ENCODE peak calls at places on chromosomes 2 and 18, in eight cellular contexts. One of them, this sample, is unnamed. For H3K27me3, the result is how much of the 10 kb centered on the place peaks cover.

GRCh38 chr18:68734311-68734710 is 19.4 kb upstream of the TMX3 start:
- DNase-seq in aorta: no peak
- DNase-seq in brain microvascular endothelial cell: peak
- DNase-seq in adrenal gland: no peak
- DNase-seq in CD8-positive, alpha-beta T cell: no peak
- DNase-seq in HL-60: no peak
- DNase-seq in colonic mucosa: no peak
- DNase-seq in CD4-positive, CD25-positive, alpha-beta regulatory T cell: no peak
- DNase-seq in this sample: no peak

GRCh38 chr2:176638167-176639015 is 369.1 kb downstream of the MTX2 start:
- DNase-seq in aorta: peak
- DNase-seq in brain microvascular endothelial cell: peak
- DNase-seq in adrenal gland: peak
- DNase-seq in CD8-positive, alpha-beta T cell: peak
- DNase-seq in HL-60: no peak
- DNase-seq in colonic mucosa: peak
- DNase-seq in CD4-positive, CD25-positive, alpha-beta regulatory T cell: peak
- DNase-seq in this sample: peak

GRCh38 chr2:33421820-33422219 is 54.6 kb upstream of the RASGRP3 start:
- DNase-seq in aorta: no peak
- DNase-seq in brain microvascular endothelial cell: no peak
- DNase-seq in adrenal gland: no peak
- DNase-seq in CD8-positive, alpha-beta T cell: no peak
- DNase-seq in HL-60: no peak
- DNase-seq in colonic mucosa: no peak
- DNase-seq in CD4-positive, CD25-positive, alpha-beta regulatory T cell: no peak
- DNase-seq in this sample: no peak

GRCh38 chr2:146677280-146677679 is 1167.5 kb upstream of the ACVR2A start:
- DNase-seq in aorta: no peak
- DNase-seq in brain microvascular endothelial cell: no peak
- DNase-seq in adrenal gland: no peak
- DNase-seq in CD8-positive, alpha-beta T cell: no peak
- DNase-seq in HL-60: no peak
- DNase-seq in colonic mucosa: no peak
- DNase-seq in CD4-positive, CD25-positive, alpha-beta regulatory T cell: no peak
- DNase-seq in this sample: no peak

GRCh38 chr2:134576478-134576877 is 142.3 kb downstream of the TMEM163 start:
- DNase-seq in aorta: no peak
- DNase-seq in brain microvascular endothelial cell: no peak
- DNase-seq in adrenal gland: no peak
- DNase-seq in CD8-positive, alpha-beta T cell: no peak
- DNase-seq in HL-60: no peak
- DNase-seq in colonic mucosa: no peak
- DNase-seq in CD4-positive, CD25-positive, alpha-beta regulatory T cell: no peak
- DNase-seq in this sample: no peak

GRCh38 chr2:144524190-144524957 is 4.5 kb upstream of the ZEB2 start:
- DNase-seq in aorta: peak
- DNase-seq in brain microvascular endothelial cell: no peak
- DNase-seq in adrenal gland: peak
- DNase-seq in CD8-positive, alpha-beta T cell: no peak
- DNase-seq in HL-60: no peak
- DNase-seq in colonic mucosa: no peak
- DNase-seq in CD4-positive, CD25-positive, alpha-beta regulatory T cell: no peak
- DNase-seq in this sample: no peak

GRCh38 chr18:48095726-48096125 is 165.3 kb upstream of the SMAD2 start:
- DNase-seq in aorta: no peak
- DNase-seq in brain microvascular endothelial cell: no peak
- DNase-seq in adrenal gland: no peak
- DNase-seq in CD8-positive, alpha-beta T cell: no peak
- DNase-seq in HL-60: no peak
- DNase-seq in colonic mucosa: no peak
- DNase-seq in CD4-positive, CD25-positive, alpha-beta regulatory T cell: no peak
- DNase-seq in this sample: no peak

GRCh38 chr18:28794459-28795245 is 617.7 kb upstream of the CDH2 start:
- DNase-seq in aorta: no peak
- DNase-seq in brain microvascular endothelial cell: no peak
- DNase-seq in adrenal gland: no peak
- DNase-seq in CD8-positive, alpha-beta T cell: no peak
- DNase-seq in HL-60: no peak
- DNase-seq in colonic mucosa: no peak
- DNase-seq in CD4-positive, CD25-positive, alpha-beta regulatory T cell: no peak
- DNase-seq in this sample: no peak

GRCh38 chr2:13193900-13194299 is 477.2 kb downstream of the TRIB2 start:
- DNase-seq in aorta: no peak
- DNase-seq in brain microvascular endothelial cell: peak
- DNase-seq in adrenal gland: no peak
- DNase-seq in CD8-positive, alpha-beta T cell: no peak
- DNase-seq in HL-60: no peak
- DNase-seq in colonic mucosa: no peak
- DNase-seq in CD4-positive, CD25-positive, alpha-beta regulatory T cell: no peak
- DNase-seq in this sample: peak

GRCh38 chr2:46257476-46257875 is 39.7 kb upstream of the EPAS1 start:
- DNase-seq in aorta: no peak
- DNase-seq in brain microvascular endothelial cell: peak
- DNase-seq in adrenal gland: no peak
- DNase-seq in CD8-positive, alpha-beta T cell: no peak
- DNase-seq in HL-60: no peak
- DNase-seq in colonic mucosa: no peak
- DNase-seq in CD4-positive, CD25-positive, alpha-beta regulatory T cell: no peak
- DNase-seq in this sample: no peak

GRCh38 chr2:240045098-240045497 is 8.2 kb downstream of the OR6B3 start:
- DNase-seq in aorta: no peak
- DNase-seq in brain microvascular endothelial cell: no peak
- DNase-seq in adrenal gland: no peak
- DNase-seq in CD8-positive, alpha-beta T cell: no peak
- DNase-seq in HL-60: no peak
- DNase-seq in colonic mucosa: no peak
- DNase-seq in CD4-positive, CD25-positive, alpha-beta regulatory T cell: no peak
- DNase-seq in this sample: no peak

GRCh38 chr2:10486601-10487079 is 38.5 kb upstream of the ODC1 start:
- DNase-seq in aorta: no peak
- DNase-seq in brain microvascular endothelial cell: no peak
- DNase-seq in adrenal gland: no peak
- DNase-seq in CD8-positive, alpha-beta T cell: no peak
- DNase-seq in HL-60: no peak
- DNase-seq in colonic mucosa: peak
- DNase-seq in CD4-positive, CD25-positive, alpha-beta regulatory T cell: no peak
- DNase-seq in this sample: peak

GRCh38 chr18:21134895-21135294 is 23.3 kb upstream of the ROCK1 start:
- DNase-seq in aorta: no peak
- DNase-seq in brain microvascular endothelial cell: no peak
- DNase-seq in adrenal gland: no peak
- DNase-seq in CD8-positive, alpha-beta T cell: no peak
- DNase-seq in HL-60: no peak
- DNase-seq in colonic mucosa: no peak
- DNase-seq in CD4-positive, CD25-positive, alpha-beta regulatory T cell: peak
- DNase-seq in this sample: peak

GRCh38 chr2:50995610-50996009 is 36.3 kb downstream of the NRXN1 start:
- DNase-seq in aorta: no peak
- DNase-seq in brain microvascular endothelial cell: peak
- DNase-seq in adrenal gland: peak
- DNase-seq in CD8-positive, alpha-beta T cell: no peak
- DNase-seq in HL-60: no peak
- DNase-seq in colonic mucosa: no peak
- DNase-seq in CD4-positive, CD25-positive, alpha-beta regulatory T cell: no peak
- DNase-seq in this sample: no peak
- H3K4me3 ChIP-seq in aorta: no peak
- H3K4me3 ChIP-seq in brain microvascular endothelial cell: no peak
- H3K4me3 ChIP-seq in adrenal gland: no peak
- H3K4me3 ChIP-seq in CD8-positive, alpha-beta T cell: no peak
- H3K4me3 ChIP-seq in HL-60: no peak
- H3K4me3 ChIP-seq in colonic mucosa: no peak
- H3K4me3 ChIP-seq in CD4-positive, CD25-positive, alpha-beta regulatory T cell: no peak
- H3K4me3 ChIP-seq in this sample: no peak

DNA sequence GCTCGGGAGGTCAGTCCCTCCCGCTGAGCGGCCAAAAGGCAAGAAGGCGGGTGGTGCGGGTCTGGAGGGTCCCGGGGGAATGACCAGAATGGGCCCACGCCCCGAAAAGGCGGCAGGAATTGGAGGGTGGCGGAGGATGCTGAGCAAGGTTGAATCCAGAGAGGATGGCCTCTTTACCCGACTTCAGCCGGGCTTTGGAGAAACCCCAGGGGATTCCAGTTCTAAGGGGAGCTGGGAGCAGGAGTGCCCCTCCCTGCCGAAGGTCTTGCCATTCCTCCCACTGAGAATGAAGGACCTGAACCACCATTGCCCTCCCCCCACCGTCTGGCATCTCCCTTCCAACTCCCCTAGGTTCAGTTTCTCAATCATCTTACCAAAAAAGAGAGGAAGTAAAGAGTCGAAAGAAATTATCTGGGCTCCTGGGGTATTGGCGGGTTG is 38.9 kb upstream of the ATP6V1B1 start:
- DNase-seq in aorta: no peak
- DNase-seq in brain microvascular endothelial cell: no peak
- DNase-seq in adrenal gland: no peak
- DNase-seq in CD8-positive, alpha-beta T cell: no peak
- DNase-seq in HL-60: no peak
- DNase-seq in colonic mucosa: no peak
- DNase-seq in CD4-positive, CD25-positive, alpha-beta regulatory T cell: no peak
- DNase-seq in this sample: no peak
- H3K27me3 ChIP-seq in aorta: under half
- H3K27me3 ChIP-seq in brain microvascular endothelial cell: half or more
- H3K27me3 ChIP-seq in adrenal gland: half or more
- H3K27me3 ChIP-seq in CD8-positive, alpha-beta T cell: under half
- H3K27me3 ChIP-seq in HL-60: half or more
- H3K27me3 ChIP-seq in colonic mucosa: half or more
- H3K27me3 ChIP-seq in CD4-positive, CD25-positive, alpha-beta regulatory T cell: under half
- H3K27me3 ChIP-seq in this sample: under half

GRCh38 chr2:226135861-226136548 is 663.6 kb downstream of the IRS1 start:
- DNase-seq in aorta: no peak
- DNase-seq in brain microvascular endothelial cell: no peak
- DNase-seq in adrenal gland: no peak
- DNase-seq in CD8-positive, alpha-beta T cell: no peak
- DNase-seq in HL-60: no peak
- DNase-seq in colonic mucosa: no peak
- DNase-seq in CD4-positive, CD25-positive, alpha-beta regulatory T cell: no peak
- DNase-seq in this sample: no peak
- H3K27ac ChIP-seq in aorta: no peak
- H3K27ac ChIP-seq in brain microvascular endothelial cell: no peak
- H3K27ac ChIP-seq in adrenal gland: no peak
- H3K27ac ChIP-seq in CD8-positive, alpha-beta T cell: no peak
- H3K27ac ChIP-seq in HL-60: peak
- H3K27ac ChIP-seq in colonic mucosa: no peak
- H3K27ac ChIP-seq in CD4-positive, CD25-positive, alpha-beta regulatory T cell: no peak
- H3K27ac ChIP-seq in this sample: no peak

GRCh38 chr2:197708331-197708730 is 3.2 kb downstream of the MARS2 start:
- DNase-seq in aorta: no peak
- DNase-seq in brain microvascular endothelial cell: peak
- DNase-seq in adrenal gland: no peak
- DNase-seq in CD8-positive, alpha-beta T cell: no peak
- DNase-seq in HL-60: no peak
- DNase-seq in colonic mucosa: no peak
- DNase-seq in CD4-positive, CD25-positive, alpha-beta regulatory T cell: no peak
- DNase-seq in this sample: peak
- H3K4me3 ChIP-seq in aorta: no peak
- H3K4me3 ChIP-seq in brain microvascular endothelial cell: peak
- H3K4me3 ChIP-seq in adrenal gland: no peak
- H3K4me3 ChIP-seq in CD8-positive, alpha-beta T cell: no peak
- H3K4me3 ChIP-seq in HL-60: peak
- H3K4me3 ChIP-seq in colonic mucosa: no peak
- H3K4me3 ChIP-seq in CD4-positive, CD25-positive, alpha-beta regulatory T cell: peak
- H3K4me3 ChIP-seq in this sample: no peak

GRCh38 chr2:235301202-235302076 is 192.4 kb upstream of the AGAP1 start:
- DNase-seq in aorta: no peak
- DNase-seq in brain microvascular endothelial cell: no peak
- DNase-seq in adrenal gland: no peak
- DNase-seq in CD8-positive, alpha-beta T cell: no peak
- DNase-seq in HL-60: no peak
- DNase-seq in colonic mucosa: no peak
- DNase-seq in CD4-positive, CD25-positive, alpha-beta regulatory T cell: no peak
- DNase-seq in this sample: no peak
- H3K27me3 ChIP-seq in aorta: under half
- H3K27me3 ChIP-seq in brain microvascular endothelial cell: under half
- H3K27me3 ChIP-seq in adrenal gland: under half
- H3K27me3 ChIP-seq in CD8-positive, alpha-beta T cell: under half
- H3K27me3 ChIP-seq in HL-60: under half
- H3K27me3 ChIP-seq in colonic mucosa: under half
- H3K27me3 ChIP-seq in CD4-positive, CD25-positive, alpha-beta regulatory T cell: under half
- H3K27me3 ChIP-seq in this sample: under half

This sample was measured in small intestine.